ENCODE peak calls at places on chromosome 5, in eight cellular contexts. M is Peyer's patch; W is CD4-positive, CD25-positive, alpha-beta regulatory T cell; X is AG09319; Q is M059J; G is thoracic aorta; J is HEK293T; S is RCC 7860. A is an unnamed sample.

GRCh38 chr5:176394881-176395675 is 6.5 kb downstream of the HIGD2A start:
- DNase-seq in W (no peak), S (no peak), G (no peak), Q (no peak), X (no peak), J (no peak), M (no peak), A (no peak)

GRCh38 chr5:104513194-104513602 is 950.6 kb upstream of the NUDT12 start:
- DNase-seq in Q (peak; percentile 88), M (no peak), X (no peak), G (no peak), S (peak; percentile 75), W (no peak), J (no peak), A (no peak)

GRCh38 chr5:180470966-180471582 is 23.1 kb upstream of the CNOT6 start:
- DNase-seq in M (peak; percentile 67), Q (peak; percentile 45), J (peak; percentile 88), W (peak; percentile 57), G (no peak), X (peak; percentile 23), S (peak; percentile 29), A (peak; percentile 52)

GRCh38 chr5:124735169-124735858 is 11.1 kb downstream of the ZNF608 start:
- DNase-seq in S (no peak), Q (peak; percentile 77), M (no peak), X (peak; percentile 74), J (peak; percentile 80), G (no peak), W (no peak), A (no peak)

GRCh38 chr5:127385936-127386335 is 95.3 kb downstream of the MEGF10 start:
- DNase-seq in W (no peak), M (no peak), G (no peak), J (no peak), Q (no peak), X (no peak), S (no peak), A (no peak)

GRCh38 chr5:1111727-1112289 is at the start of gene SLC12A7:
- DNase-seq in W (peak; percentile 49), G (no peak), J (peak; percentile 82), S (no peak), M (peak; percentile 85), Q (peak; percentile 30), X (no peak), A (no peak)

GRCh38 chr5:21071421-21071820 is 1083.4 kb upstream of the CDH18 start:
- DNase-seq in X (no peak), Q (peak; percentile 30), M (no peak), G (no peak), W (no peak), S (no peak), J (no peak), A (no peak)

GRCh38 chr5:131281868-131282234 is 18.0 kb downstream of the CDC42SE2 start:
- DNase-seq in J (no peak), G (no peak), S (no peak), X (no peak), M (no peak), Q (no peak), W (no peak), A (no peak)

GRCh38 chr5:149442563-149443182 is 63.6 kb upstream of the IL17B start:
- DNase-seq in M (peak; percentile 90), X (no peak), S (peak; percentile 64), J (peak; percentile 84), G (no peak), Q (peak; percentile 75), W (peak; percentile 55), A (no peak)

GRCh38 chr5:7856855-7857254 is 5.9 kb upstream of the CFAP90 start:
- DNase-seq in Q (peak; percentile 36), G (no peak), J (peak; percentile 56), X (no peak), M (no peak), W (no peak), S (peak; percentile 31), A (peak; percentile 35)

GRCh38 chr5:1885476-1885755 is 2.7 kb upstream of the IRX4 start:
- DNase-seq in J (no peak), X (no peak), G (no peak), M (no peak), Q (no peak), W (no peak), S (no peak), A (no peak)

GRCh38 chr5:10528827-10529226 is 35.0 kb upstream of the ANKRD33B start:
- DNase-seq in G (no peak), X (no peak), W (no peak), S (no peak), J (no peak), M (peak; percentile 19), Q (no peak), A (no peak)

GRCh38 chr5:80481019-80481893 is 6.6 kb upstream of the FAM151B start:
- DNase-seq in J (peak; percentile 63), M (peak; percentile 76), Q (peak; percentile 58), S (peak; percentile 8), G (no peak), W (peak; percentile 12), X (peak; percentile 36), A (peak; percentile 49)

GRCh38 chr5:97844797-97845196 is 661.8 kb upstream of the RIOK2 start:
- DNase-seq in M (no peak), J (no peak), Q (no peak), X (no peak), W (no peak), S (no peak), G (no peak), A (no peak)

GRCh38 chr5:143882520-143882919 is 70.6 kb downstream of the HMHB1 start:
- DNase-seq in W (no peak), M (no peak), G (no peak), Q (no peak), X (no peak), J (no peak), S (no peak), A (no peak)

GRCh38 chr5:137022725-137023124 is 476.4 kb downstream of the SPOCK1 start:
- DNase-seq in G (no peak), W (no peak), X (no peak), M (no peak), J (no peak), Q (peak; percentile 28), S (no peak), A (no peak)

GRCh38 chr5:115766608-115767007 is 49.9 kb downstream of the CDO1 start:
- DNase-seq in G (no peak), Q (no peak), X (no peak), M (no peak), S (no peak), J (no peak), W (no peak), A (no peak)

GRCh38 chr5:159146839-159147238 is 47.1 kb upstream of the EBF1 start:
- DNase-seq in S (no peak), J (no peak), G (no peak), M (no peak), Q (no peak), W (no peak), X (no peak), A (no peak)

GRCh38 chr5:135715267-135716050 is 119.0 kb upstream of the SLC25A48 start:
- DNase-seq in W (no peak), G (no peak), M (no peak), S (no peak), Q (peak; percentile 36), J (no peak), X (no peak), A (no peak)

GRCh38 chr5:32462618-32463017 is 18.1 kb upstream of the ZFR start:
- DNase-seq in M (no peak), X (no peak), Q (peak; percentile 67), W (no peak), G (no peak), J (no peak), S (peak; percentile 47), A (no peak)

GRCh38 chr5:56358703-56359428 is 125.7 kb upstream of the ANKRD55 start:
- DNase-seq in G (no peak), S (peak; percentile 94), J (peak; percentile 18), X (no peak), W (no peak), Q (peak; percentile 90), M (no peak), A (no peak)

GRCh38 chr5:68924490-68925145 is 169.2 kb upstream of the SLC30A5 start:
- DNase-seq in X (peak; percentile 18), J (no peak), W (no peak), G (no peak), S (no peak), M (no peak), Q (peak; percentile 56), A (no peak)

GRCh38 chr5:157731272-157732129 is at the start of gene THG1L:
- DNase-seq in W (peak; percentile 95), M (peak; percentile 99), Q (peak; percentile 98), X (peak; percentile 93), G (peak; percentile 96), S (peak; percentile 88), J (peak; percentile 98), A (peak; percentile 94)

GRCh38 chr5:139675213-139675612 is 27.1 kb downstream of the CXXC5 start:
- DNase-seq in X (no peak), G (no peak), S (no peak), J (no peak), Q (no peak), W (no peak), M (no peak), A (no peak)

GRCh38 chr5:116696356-116696755 is 121.7 kb upstream of the SEMA6A start:
- DNase-seq in J (no peak), X (no peak), G (no peak), Q (no peak), M (no peak), W (no peak), S (no peak), A (no peak)

GRCh38 chr5:14295610-14296009 is 152.5 kb downstream of the TRIO start:
- DNase-seq in W (no peak), M (no peak), Q (no peak), X (no peak), G (no peak), S (no peak), J (no peak), A (no peak)

GRCh38 chr5:98111686-98112085 is 661.8 kb upstream of the RGMB start:
- DNase-seq in M (no peak), W (no peak), G (no peak), S (no peak), Q (no peak), X (no peak), J (peak; percentile 10), A (no peak)

GRCh38 chr5:141747152-141747640 is 65.2 kb upstream of the ARAP3 start:
- DNase-seq in G (no peak), S (peak; percentile 72), M (peak; percentile 80), J (peak; percentile 42), X (no peak), W (no peak), Q (peak; percentile 58), A (no peak)